ENCODE peak calls at places on chromosomes 5 and 9, in six cellular contexts. One of them, this sample, is unnamed. For H3K4me1 and H3K36me3, the result is how much of the 10 kb centered on the place peaks cover.

GRCh38 chr9:116658265-116658664 is 28.8 kb upstream of the TRIM32 start:
- DNase-seq in IMR-90: no peak
- DNase-seq in neuronal stem cell: no peak
- DNase-seq in mesendoderm: no peak
- DNase-seq in H1: no peak
- DNase-seq in trophoblast cell: no peak
- DNase-seq in this sample: no peak

GRCh38 chr9:70477146-70477745 is 62.8 kb upstream of the KLF9 start:
- DNase-seq in IMR-90: peak
- DNase-seq in neuronal stem cell: no peak
- DNase-seq in mesendoderm: no peak
- DNase-seq in H1: no peak
- DNase-seq in trophoblast cell: no peak
- DNase-seq in this sample: no peak

GRCh38 chr9:89872913-89873707 is 268.3 kb downstream of the GADD45G start:
- DNase-seq in IMR-90: no peak
- DNase-seq in neuronal stem cell: no peak
- DNase-seq in mesendoderm: no peak
- DNase-seq in H1: peak
- DNase-seq in trophoblast cell: no peak
- DNase-seq in this sample: no peak

GRCh38 chr5:81969226-81969625 is 2.6 kb upstream of the ATG10 start:
- DNase-seq in IMR-90: no peak
- DNase-seq in neuronal stem cell: no peak
- DNase-seq in mesendoderm: peak
- DNase-seq in H1: no peak
- DNase-seq in trophoblast cell: peak
- DNase-seq in this sample: no peak

GRCh38 chr5:757931-758697 is 26.4 kb downstream of the ZDHHC11B start:
- DNase-seq in IMR-90: no peak
- DNase-seq in neuronal stem cell: peak
- DNase-seq in mesendoderm: peak
- DNase-seq in H1: peak
- DNase-seq in trophoblast cell: peak
- DNase-seq in this sample: peak

GRCh38 chr9:34562136-34562745 is 27.3 kb downstream of the CNTFR start:
- DNase-seq in IMR-90: no peak
- DNase-seq in neuronal stem cell: no peak
- DNase-seq in mesendoderm: no peak
- DNase-seq in H1: peak
- DNase-seq in trophoblast cell: no peak
- DNase-seq in this sample: no peak

GRCh38 chr5:145937432-145938250 is 1.3 kb downstream of the SH3RF2 start:
- DNase-seq in IMR-90: peak
- DNase-seq in neuronal stem cell: no peak
- DNase-seq in mesendoderm: peak
- DNase-seq in H1: peak
- DNase-seq in trophoblast cell: peak
- DNase-seq in this sample: peak

GRCh38 chr5:142686210-142686734 is 382 bp upstream of the FGF1 start:
- DNase-seq in IMR-90: peak
- DNase-seq in neuronal stem cell: no peak
- DNase-seq in mesendoderm: peak
- DNase-seq in H1: no peak
- DNase-seq in trophoblast cell: peak
- DNase-seq in this sample: peak

GRCh38 chr5:81132381-81132780 is 100.7 kb upstream of the CKMT2 start:
- DNase-seq in IMR-90: no peak
- DNase-seq in neuronal stem cell: no peak
- DNase-seq in mesendoderm: no peak
- DNase-seq in H1: no peak
- DNase-seq in trophoblast cell: no peak
- DNase-seq in this sample: no peak

GRCh38 chr9:136943291-136944093 is 1.0 kb downstream of the FBXW5 start:
- DNase-seq in IMR-90: no peak
- DNase-seq in neuronal stem cell: no peak
- DNase-seq in mesendoderm: peak
- DNase-seq in H1: peak
- DNase-seq in trophoblast cell: peak
- DNase-seq in this sample: no peak

GRCh38 chr5:157109744-157110143 is 900 bp upstream of the HAVCR2 start:
- DNase-seq in IMR-90: no peak
- DNase-seq in neuronal stem cell: no peak
- DNase-seq in mesendoderm: no peak
- DNase-seq in H1: no peak
- DNase-seq in trophoblast cell: no peak
- DNase-seq in this sample: no peak

GRCh38 chr9:131624636-131625241 is 79.4 kb downstream of the PRRT1B start:
- DNase-seq in IMR-90: peak
- DNase-seq in neuronal stem cell: no peak
- DNase-seq in mesendoderm: no peak
- DNase-seq in H1: no peak
- DNase-seq in trophoblast cell: no peak
- DNase-seq in this sample: no peak

GRCh38 chr9:88189371-88189770 is 51.1 kb upstream of the SPATA31C2 start:
- DNase-seq in IMR-90: no peak
- DNase-seq in neuronal stem cell: no peak
- DNase-seq in mesendoderm: no peak
- DNase-seq in H1: no peak
- DNase-seq in trophoblast cell: no peak
- DNase-seq in this sample: no peak

GRCh38 chr5:39411051-39411450 is 13.7 kb downstream of the DAB2 start:
- DNase-seq in IMR-90: peak
- DNase-seq in neuronal stem cell: no peak
- DNase-seq in mesendoderm: no peak
- DNase-seq in H1: no peak
- DNase-seq in trophoblast cell: no peak
- DNase-seq in this sample: peak

GRCh38 chr5:10330511-10331105 is 22.9 kb upstream of the MARCHF6 start:
- DNase-seq in IMR-90: no peak
- DNase-seq in neuronal stem cell: no peak
- DNase-seq in mesendoderm: no peak
- DNase-seq in H1: no peak
- DNase-seq in trophoblast cell: no peak
- DNase-seq in this sample: no peak

GRCh38 chr5:127206320-127207113 is 84.1 kb upstream of the MEGF10 start:
- DNase-seq in IMR-90: peak
- DNase-seq in neuronal stem cell: no peak
- DNase-seq in mesendoderm: peak
- DNase-seq in H1: no peak
- DNase-seq in trophoblast cell: peak
- DNase-seq in this sample: peak

GRCh38 chr9:97591535-97591934 is 41.6 kb downstream of the TSTD2 start:
- DNase-seq in IMR-90: no peak
- DNase-seq in neuronal stem cell: no peak
- DNase-seq in mesendoderm: no peak
- DNase-seq in H1: no peak
- DNase-seq in trophoblast cell: no peak
- DNase-seq in this sample: no peak

GRCh38 chr5:173573126-173573960 is 43.1 kb downstream of the BOD1 start:
- DNase-seq in IMR-90: peak
- DNase-seq in neuronal stem cell: peak
- DNase-seq in mesendoderm: peak
- DNase-seq in H1: peak
- DNase-seq in trophoblast cell: peak
- DNase-seq in this sample: peak

GRCh38 chr5:36152324-36153298 is 700 bp downstream of the SKP2 start:
- DNase-seq in IMR-90: peak
- DNase-seq in neuronal stem cell: no peak
- DNase-seq in mesendoderm: peak
- DNase-seq in H1: no peak
- DNase-seq in trophoblast cell: peak
- DNase-seq in this sample: peak

GRCh38 chr9:113343732-113344231 is 3.7 kb upstream of the WDR31 start:
- DNase-seq in IMR-90: no peak
- DNase-seq in neuronal stem cell: no peak
- DNase-seq in mesendoderm: no peak
- DNase-seq in H1: no peak
- DNase-seq in trophoblast cell: peak
- DNase-seq in this sample: peak

GRCh38 chr5:154829589-154830218 is 20.7 kb downstream of the FAXDC2 start:
- DNase-seq in IMR-90: peak
- DNase-seq in neuronal stem cell: no peak
- DNase-seq in mesendoderm: no peak
- DNase-seq in H1: no peak
- DNase-seq in trophoblast cell: no peak
- DNase-seq in this sample: no peak

GRCh38 chr9:123425261-123425821 is 69.3 kb downstream of the CRB2 start:
- DNase-seq in IMR-90: no peak
- DNase-seq in neuronal stem cell: no peak
- DNase-seq in mesendoderm: no peak
- DNase-seq in H1: no peak
- DNase-seq in trophoblast cell: no peak
- DNase-seq in this sample: no peak

GRCh38 chr5:139061856-139062255 is 136.3 kb downstream of the SIL1 start:
- DNase-seq in IMR-90: peak
- DNase-seq in neuronal stem cell: peak
- DNase-seq in mesendoderm: peak
- DNase-seq in H1: no peak
- DNase-seq in trophoblast cell: no peak
- DNase-seq in this sample: peak

GRCh38 chr9:15349892-15350761 is 43.1 kb upstream of the TTC39B start:
- DNase-seq in IMR-90: peak
- DNase-seq in neuronal stem cell: no peak
- DNase-seq in mesendoderm: no peak
- DNase-seq in H1: no peak
- DNase-seq in trophoblast cell: no peak
- DNase-seq in this sample: no peak

GRCh38 chr5:100827481-100827889 is 75.6 kb downstream of the ST8SIA4 start:
- DNase-seq in IMR-90: no peak
- DNase-seq in neuronal stem cell: no peak
- DNase-seq in mesendoderm: no peak
- DNase-seq in H1: no peak
- DNase-seq in trophoblast cell: peak
- DNase-seq in this sample: peak

GRCh38 chr9:72675586-72675985 is 154.2 kb downstream of the TMC1 start:
- DNase-seq in IMR-90: no peak
- DNase-seq in neuronal stem cell: no peak
- DNase-seq in mesendoderm: peak
- DNase-seq in H1: no peak
- DNase-seq in trophoblast cell: no peak
- DNase-seq in this sample: no peak

GRCh38 chr9:88378317-88378716 is 9.9 kb upstream of the SPIN1 start:
- DNase-seq in IMR-90: peak
- DNase-seq in neuronal stem cell: no peak
- DNase-seq in mesendoderm: peak
- DNase-seq in H1: no peak
- DNase-seq in trophoblast cell: no peak
- DNase-seq in this sample: peak

GRCh38 chr5:160504906-160505305 is 83.3 kb downstream of the PTTG1 start:
- DNase-seq in IMR-90: no peak
- DNase-seq in neuronal stem cell: no peak
- DNase-seq in mesendoderm: no peak
- DNase-seq in H1: no peak
- DNase-seq in trophoblast cell: no peak
- DNase-seq in this sample: no peak

DNA sequence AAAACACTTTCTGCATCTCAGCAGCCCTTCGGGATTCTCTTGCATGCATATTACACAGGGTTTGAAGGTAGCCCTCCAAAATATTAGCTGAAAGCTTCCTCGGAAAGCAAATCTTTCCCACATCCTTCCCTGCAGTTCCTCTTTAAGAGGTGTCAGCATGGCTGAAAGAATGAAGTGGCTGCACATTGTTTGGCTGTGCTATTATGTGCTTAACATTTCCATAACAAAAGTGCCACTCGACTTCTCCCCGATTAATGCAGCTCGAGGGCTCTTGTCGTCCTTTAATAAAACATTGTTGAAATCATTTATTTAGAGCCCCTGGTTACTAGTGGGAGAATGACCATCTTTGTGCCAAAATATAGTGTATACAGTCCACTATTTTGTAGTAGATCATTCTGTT is 6.5 kb downstream of the GAS1 start:
- DNase-seq in IMR-90: no peak
- DNase-seq in neuronal stem cell: no peak
- DNase-seq in mesendoderm: no peak
- DNase-seq in H1: no peak
- DNase-seq in trophoblast cell: no peak
- DNase-seq in this sample: no peak
- H3K4me1 ChIP-seq in IMR-90: under half
- H3K4me1 ChIP-seq in neuronal stem cell: under half
- H3K4me1 ChIP-seq in mesendoderm: under half
- H3K4me1 ChIP-seq in H1: under half
- H3K4me1 ChIP-seq in trophoblast cell: under half
- H3K4me1 ChIP-seq in this sample: under half

GRCh38 chr5:14376789-14377188 is 204.8 kb upstream of the OTULINL start:
- DNase-seq in IMR-90: no peak
- DNase-seq in neuronal stem cell: no peak
- DNase-seq in mesendoderm: no peak
- DNase-seq in H1: no peak
- DNase-seq in trophoblast cell: no peak
- DNase-seq in this sample: no peak
- H3K36me3 ChIP-seq in IMR-90: half or more
- H3K36me3 ChIP-seq in neuronal stem cell: half or more
- H3K36me3 ChIP-seq in mesendoderm: under half
- H3K36me3 ChIP-seq in H1: under half
- H3K36me3 ChIP-seq in trophoblast cell: half or more
- H3K36me3 ChIP-seq in this sample: half or more

GRCh38 chr5:77900691-77901090 is 124.6 kb upstream of the TBCA start:
- DNase-seq in IMR-90: no peak
- DNase-seq in neuronal stem cell: no peak
- DNase-seq in mesendoderm: no peak
- DNase-seq in H1: no peak
- DNase-seq in trophoblast cell: no peak
- DNase-seq in this sample: no peak
- H3K23ac ChIP-seq in IMR-90: no peak
- H3K23ac ChIP-seq in neuronal stem cell: no peak
- H3K23ac ChIP-seq in mesendoderm: no peak
- H3K23ac ChIP-seq in H1: no peak
- H3K23ac ChIP-seq in trophoblast cell: no peak
- H3K23ac ChIP-seq in this sample: no peak

DNA sequence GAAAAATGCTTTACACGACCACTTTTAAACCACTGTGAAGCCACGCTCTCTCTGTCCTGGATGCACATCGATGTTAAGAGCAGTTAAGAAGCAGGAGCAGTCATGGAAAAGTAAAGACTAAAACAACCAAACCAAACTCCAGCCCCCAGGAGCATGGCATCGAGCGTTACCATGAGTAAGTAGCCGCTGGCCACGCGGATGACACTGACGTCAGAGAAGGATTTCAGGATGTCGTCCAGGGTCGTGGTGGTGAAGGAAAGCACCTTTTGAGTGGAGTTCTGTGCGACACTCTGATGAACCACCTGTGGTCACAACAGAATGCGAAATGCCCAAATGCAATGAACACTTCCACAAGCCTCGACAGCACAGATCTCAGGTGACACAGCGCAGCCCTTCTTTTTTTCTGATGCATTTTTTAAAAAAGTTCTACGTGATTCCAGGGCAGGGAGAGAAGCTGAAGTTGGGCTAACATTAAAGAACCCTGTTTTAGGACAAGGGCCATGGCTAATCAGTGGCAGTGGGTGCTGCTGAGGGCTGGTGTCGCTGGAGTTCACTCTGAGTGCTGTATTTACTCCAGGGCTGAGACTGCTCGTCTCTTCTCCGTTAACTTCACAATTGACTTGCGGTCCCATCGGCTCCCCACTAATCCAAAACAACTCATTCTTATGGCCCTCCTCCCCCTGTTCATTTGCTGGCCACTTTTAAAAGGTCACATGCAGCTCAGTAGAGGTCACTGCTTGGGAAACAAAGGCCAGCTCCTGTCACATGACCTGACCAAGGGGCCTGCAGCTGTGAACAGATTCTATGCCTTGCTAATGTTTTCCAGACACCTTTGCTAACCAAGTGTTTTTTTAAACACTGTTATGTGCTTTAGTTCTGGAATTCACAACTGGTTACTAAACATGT is 38.6 kb downstream of the PTCH1 start:
- DNase-seq in IMR-90: no peak
- DNase-seq in neuronal stem cell: peak
- DNase-seq in mesendoderm: no peak
- DNase-seq in H1: no peak
- DNase-seq in trophoblast cell: no peak
- DNase-seq in this sample: peak
- H3K4me1 ChIP-seq in IMR-90: under half
- H3K4me1 ChIP-seq in neuronal stem cell: under half
- H3K4me1 ChIP-seq in mesendoderm: under half
- H3K4me1 ChIP-seq in H1: under half
- H3K4me1 ChIP-seq in trophoblast cell: under half
- H3K4me1 ChIP-seq in this sample: under half

This sample was measured in mesenchymal stem cell.